ENCODE peak calls at places on chromosomes 3 and 15, in seven cellular contexts. M is PC-3, K is GM23248, I is H1, B is fibroblast of lung, V is mammary epithelial cell, D is HepG2. Z is an unnamed sample.

GRCh38 chr15:89472785-89473256 is 23.6 kb downstream of the RHCG start:
- DNase-seq in D (peak), I (peak), M (peak), V (peak), B (peak), K (peak), Z (peak)

GRCh38 chr3:79766474-79767193 is 1.2 kb downstream of the ROBO1 start:
- DNase-seq in D (no peak), M (no peak), I (no peak), B (peak), K (no peak), V (no peak), Z (peak)

GRCh38 chr15:91040851-91041250 is 18.5 kb upstream of the VPS33B start:
- DNase-seq in D (no peak), K (no peak), B (peak), I (no peak), V (no peak), M (no peak), Z (no peak)

GRCh38 chr15:49423021-49423420 is at the start of gene FGF7:
- DNase-seq in D (peak), B (peak), M (no peak), K (peak), I (no peak), V (no peak), Z (peak)

GRCh38 chr3:152244156-152244888 is 24.4 kb upstream of the MBNL1 start:
- DNase-seq in V (no peak), D (no peak), K (no peak), I (no peak), M (no peak), B (no peak), Z (no peak)

GRCh38 chr3:50610181-50610971 is 1.2 kb downstream of the CISH start:
- DNase-seq in B (no peak), M (no peak), D (no peak), I (no peak), V (no peak), K (no peak), Z (peak)

GRCh38 chr15:22735781-22736180 is 50.7 kb upstream of the NIPA1 start:
- DNase-seq in I (no peak), B (peak), K (peak), V (no peak), M (peak), D (no peak), Z (no peak)

GRCh38 chr3:144039661-144040060 is 68.0 kb downstream of the DIPK2A start:
- DNase-seq in B (peak), V (peak), K (no peak), I (no peak), M (peak), D (no peak), Z (no peak)

GRCh38 chr3:66997560-66998074 is 490 bp upstream of the KBTBD8 start:
- DNase-seq in D (no peak), B (peak), I (no peak), K (peak), M (no peak), V (no peak), Z (no peak)

GRCh38 chr3:9230596-9230995 is 18.9 kb downstream of the SRGAP3 start:
- DNase-seq in B (peak), V (no peak), K (no peak), I (no peak), M (no peak), D (no peak), Z (no peak)

GRCh38 chr3:25447925-25448324 is 19.9 kb downstream of the RARB start:
- DNase-seq in V (no peak), B (no peak), K (no peak), M (no peak), I (no peak), D (no peak), Z (no peak)

GRCh38 chr3:17138246-17139039 is 253.7 kb downstream of the PLCL2 start:
- DNase-seq in I (no peak), V (no peak), D (no peak), M (peak), K (no peak), B (no peak), Z (no peak)

GRCh38 chr3:154568064-154568463 is 138.1 kb upstream of the GPR149 start:
- DNase-seq in M (no peak), I (no peak), B (no peak), D (no peak), V (no peak), K (no peak), Z (no peak)

GRCh38 chr3:149382091-149382467 is 4.6 kb upstream of the TM4SF1 start:
- DNase-seq in I (no peak), B (peak), V (peak), M (peak), D (no peak), K (peak), Z (no peak)

GRCh38 chr3:197792019-197792647 is 1.1 kb downstream of the LRCH3 start:
- DNase-seq in I (no peak), B (peak), K (peak), M (peak), V (no peak), D (no peak), Z (no peak)

GRCh38 chr15:98123834-98124233 is 163.3 kb downstream of the ARRDC4 start:
- DNase-seq in I (no peak), M (no peak), V (peak), K (peak), D (no peak), B (peak), Z (no peak)

GRCh38 chr15:64137226-64137833 is 14.2 kb upstream of the SNX22 start:
- DNase-seq in V (no peak), M (no peak), K (no peak), I (no peak), D (no peak), B (no peak), Z (no peak)

GRCh38 chr3:44968447-44968858 is 7.5 kb downstream of the ZDHHC3 start:
- DNase-seq in B (no peak), I (no peak), K (no peak), D (no peak), V (no peak), M (no peak), Z (no peak)

GRCh38 chr3:16884748-16885587 is at the start of gene PLCL2:
- DNase-seq in B (peak), M (peak), I (no peak), V (peak), K (peak), D (no peak), Z (peak)

GRCh38 chr15:55991841-55992768 is 1.3 kb downstream of the NEDD4 start:
- DNase-seq in I (no peak), B (peak), K (peak), D (no peak), V (no peak), M (no peak), Z (peak)

GRCh38 chr3:192655627-192656026 is 71.7 kb downstream of the FGF12 start:
- DNase-seq in K (no peak), M (no peak), I (no peak), B (no peak), V (no peak), D (no peak), Z (no peak)

GRCh38 chr3:149339931-149340309 is 6.5 kb upstream of the TM4SF18 start:
- DNase-seq in B (peak), V (peak), I (peak), D (peak), K (peak), M (peak), Z (peak)

GRCh38 chr3:102299125-102299877 is 135.5 kb upstream of the ZPLD1 start:
- DNase-seq in I (no peak), D (no peak), M (peak), V (peak), K (no peak), B (peak), Z (no peak)

GRCh38 chr15:43893956-43894355 is 67.2 kb downstream of the WDR76 start:
- DNase-seq in B (no peak), D (no peak), I (no peak), K (no peak), V (no peak), M (no peak), Z (no peak)

GRCh38 chr3:100184960-100185566 is 70.8 kb upstream of the FILIP1L start:
- DNase-seq in K (peak), I (no peak), B (no peak), D (no peak), V (no peak), M (no peak), Z (no peak)

GRCh38 chr3:134326760-134327593 is 47.3 kb downstream of the AMOTL2 start:
- DNase-seq in M (peak), B (peak), V (peak), D (peak), I (no peak), K (peak), Z (peak)

GRCh38 chr3:9398715-9399708 is 1.6 kb downstream of the SETD5 start:
- DNase-seq in D (peak), M (peak), V (peak), B (peak), K (peak), I (no peak), Z (peak)

GRCh38 chr15:79341361-79341760 is 30.4 kb downstream of the TMED3 start:
- DNase-seq in V (no peak), K (no peak), I (no peak), D (no peak), M (no peak), B (peak), Z (no peak)

GRCh38 chr15:39594056-39594763 is 13.3 kb downstream of the THBS1 start:
- DNase-seq in V (peak), B (peak), D (no peak), I (no peak), K (peak), M (peak), Z (no peak)

GRCh38 chr3:72938471-72939265 is 50.8 kb downstream of the GXYLT2 start:
- DNase-seq in K (peak), M (peak), V (peak), I (no peak), B (peak), D (peak), Z (peak)

GRCh38 chr15:31101262-31102048 is at the start of gene TRPM1:
- DNase-seq in M (no peak), D (no peak), I (no peak), V (no peak), K (no peak), B (no peak), Z (no peak)

GRCh38 chr15:90609254-90610185 is 79.8 kb downstream of the CRTC3 start:
- DNase-seq in V (no peak), D (no peak), K (no peak), M (no peak), B (no peak), I (no peak), Z (no peak)

GRCh38 chr3:122687298-122687697 is 6.7 kb downstream of the PARP14 start:
- DNase-seq in B (no peak), M (no peak), D (no peak), V (no peak), I (no peak), K (no peak), Z (no peak)

GRCh38 chr3:177420643-177421042 is 223.4 kb upstream of the TBL1XR1 start:
- DNase-seq in I (no peak), K (peak), M (peak), B (peak), V (no peak), D (no peak), Z (no peak)

GRCh38 chr15:90837052-90837621 is 31.3 kb upstream of the FURIN start:
- DNase-seq in B (no peak), D (no peak), K (no peak), V (no peak), M (no peak), I (no peak), Z (peak)

GRCh38 chr3:142930510-142930909 is 33.0 kb downstream of the PAQR9 start:
- DNase-seq in M (no peak), K (peak), B (no peak), I (no peak), V (no peak), D (no peak), Z (peak)

GRCh38 chr15:82134426-82134825 is 88.6 kb upstream of the MEX3B start:
- DNase-seq in M (no peak), B (no peak), K (no peak), D (no peak), I (no peak), V (no peak), Z (no peak)

GRCh38 chr15:87959080-87959479 is 297.5 kb downstream of the NTRK3 start:
- DNase-seq in D (no peak), B (no peak), V (no peak), M (no peak), K (peak), I (no peak), Z (peak)

GRCh38 chr15:67560320-67560719 is 17.8 kb downstream of the MAP2K5 start:
- DNase-seq in B (no peak), I (no peak), V (no peak), M (no peak), D (no peak), K (no peak), Z (no peak)

GRCh38 chr15:67559158-67559557 is 16.7 kb downstream of the MAP2K5 start:
- DNase-seq in K (no peak), V (no peak), I (no peak), M (no peak), B (no peak), D (no peak), Z (no peak)

GRCh38 chr15:67563961-67564570 is 21.6 kb downstream of the MAP2K5 start:
- DNase-seq in I (no peak), D (no peak), M (no peak), V (no peak), B (no peak), K (no peak), Z (no peak)

GRCh38 chr15:67564590-67565345 is 22.3 kb downstream of the MAP2K5 start:
- DNase-seq in V (no peak), D (no peak), K (no peak), M (no peak), I (no peak), B (peak), Z (no peak)

GRCh38 chr15:67563092-67563491 is 20.6 kb downstream of the MAP2K5 start:
- DNase-seq in K (no peak), B (no peak), I (no peak), D (no peak), V (no peak), M (no peak), Z (no peak)
- TF ChIP-seq EZH2 in K (no peak), B (no peak), I (no peak), D (no peak), V (no peak), M (no peak), Z (no peak)

GRCh38 chr3:115100172-115100571 is 46.9 kb downstream of the ZBTB20 start:
- DNase-seq in D (peak), K (peak), I (no peak), B (peak), V (peak), M (peak), Z (peak)

GRCh38 chr3:115095236-115095635 is 51.9 kb downstream of the ZBTB20 start:
- DNase-seq in B (no peak), I (no peak), D (no peak), K (no peak), V (no peak), M (no peak), Z (no peak)

GRCh38 chr3:115100806-115101205 is 46.3 kb downstream of the ZBTB20 start:
- DNase-seq in V (no peak), D (no peak), B (no peak), I (no peak), K (no peak), M (no peak), Z (no peak)

GRCh38 chr3:115099115-115099884 is 47.8 kb downstream of the ZBTB20 start:
- DNase-seq in K (peak), M (no peak), I (no peak), V (no peak), D (peak), B (peak), Z (no peak)

GRCh38 chr3:115098354-115099073 is 48.6 kb downstream of the ZBTB20 start:
- DNase-seq in M (no peak), D (no peak), B (no peak), I (no peak), K (no peak), V (no peak), Z (no peak)
- H3K4me2 ChIP-seq in M (no peak), D (no peak), B (peak), I (no peak), K (peak), V (peak), Z (peak)

DNA sequence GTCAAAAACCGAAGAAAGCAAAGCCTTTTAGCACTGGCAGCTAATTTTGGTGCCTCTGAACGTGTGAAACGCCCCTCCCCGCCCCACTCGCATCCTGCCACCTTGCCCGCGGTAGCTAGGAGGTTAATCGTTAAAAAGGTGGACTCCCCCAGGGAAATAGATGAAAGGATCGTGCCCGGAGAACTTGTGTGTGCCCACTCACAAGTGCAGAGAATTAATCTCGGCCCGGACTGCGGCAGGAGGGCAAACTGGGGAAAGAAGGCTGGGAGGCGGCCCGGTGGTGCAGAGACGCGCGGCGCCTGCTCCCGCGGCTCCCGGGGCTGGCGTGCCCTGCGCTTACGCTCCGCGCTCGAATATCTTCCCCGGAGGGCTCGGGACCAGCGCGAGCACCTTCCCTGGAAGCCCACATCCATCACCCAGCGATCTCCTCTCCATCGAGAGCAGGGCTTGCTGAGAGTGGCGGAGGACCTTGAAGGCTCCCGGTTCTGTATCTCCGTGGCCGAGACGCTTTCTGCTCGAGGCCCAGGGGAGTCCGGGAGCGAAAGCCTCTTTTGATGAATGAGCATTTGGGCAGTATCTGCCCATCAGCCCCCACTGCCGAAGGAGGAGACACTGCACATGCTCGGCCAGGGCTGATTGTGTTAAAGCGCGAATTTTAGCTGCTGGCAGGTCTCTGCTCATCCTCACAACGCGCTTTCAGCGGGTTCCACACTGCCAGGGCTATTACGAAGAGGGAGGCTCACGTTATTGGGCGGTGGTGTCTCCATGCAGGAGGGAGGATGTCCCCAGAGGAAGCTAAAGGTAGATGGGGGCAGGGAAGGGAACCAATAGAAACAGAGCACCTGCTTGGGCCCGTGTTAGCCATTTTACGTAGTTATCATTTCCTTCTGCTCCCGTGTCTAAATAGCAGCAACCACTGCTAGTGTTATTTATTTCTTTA is 1.3 kb upstream of the SPTSSB start:
- DNase-seq in B (peak), I (no peak), D (no peak), K (peak), V (peak), M (peak), Z (peak)
- TF ChIP-seq EZH2 in B (no peak), I (no peak), D (no peak), K (peak), V (no peak), M (no peak), Z (no peak)

GRCh38 chr15:34102175-34102925 is 467 bp downstream of the PGBD4 start:
- DNase-seq in I (no peak), M (no peak), K (peak), D (no peak), V (no peak), B (no peak), Z (no peak)
- H3K4me2 ChIP-seq in I (peak), M (peak), K (peak), D (peak), V (peak), B (peak), Z (peak)